ENCODE peak calls at places on chromosomes 1 and 21, in eight cellular contexts. One of them, this sample, is unnamed.

GRCh38 chr1:61951731-61952585 is 209.7 kb downstream of the PATJ start:
- DNase-seq in hepatocyte: no peak
- DNase-seq in brain microvascular endothelial cell: peak
- DNase-seq in aorta: no peak
- DNase-seq in lower lobe of right lung: no peak
- DNase-seq in uterus: no peak
- DNase-seq in ovary: no peak
- DNase-seq in neuronal stem cell: peak
- DNase-seq in this sample: no peak

GRCh38 chr1:16367258-16367967 is 371 bp downstream of the SZRD1 start:
- DNase-seq in hepatocyte: peak
- DNase-seq in brain microvascular endothelial cell: peak
- DNase-seq in aorta: peak
- DNase-seq in lower lobe of right lung: peak
- DNase-seq in uterus: peak
- DNase-seq in ovary: peak
- DNase-seq in neuronal stem cell: peak
- DNase-seq in this sample: peak

GRCh38 chr1:167517535-167518330 is 596 bp downstream of the CD247 start:
- DNase-seq in hepatocyte: no peak
- DNase-seq in brain microvascular endothelial cell: peak
- DNase-seq in aorta: peak
- DNase-seq in lower lobe of right lung: peak
- DNase-seq in uterus: no peak
- DNase-seq in ovary: no peak
- DNase-seq in neuronal stem cell: no peak
- DNase-seq in this sample: no peak

GRCh38 chr21:37547615-37547975 is 181.0 kb downstream of the DYRK1A start:
- DNase-seq in hepatocyte: no peak
- DNase-seq in brain microvascular endothelial cell: no peak
- DNase-seq in aorta: no peak
- DNase-seq in lower lobe of right lung: no peak
- DNase-seq in uterus: no peak
- DNase-seq in ovary: no peak
- DNase-seq in neuronal stem cell: no peak
- DNase-seq in this sample: no peak

GRCh38 chr1:174217787-174218574 is 58.7 kb downstream of the RABGAP1L start:
- DNase-seq in hepatocyte: peak
- DNase-seq in brain microvascular endothelial cell: no peak
- DNase-seq in aorta: no peak
- DNase-seq in lower lobe of right lung: no peak
- DNase-seq in uterus: no peak
- DNase-seq in ovary: no peak
- DNase-seq in neuronal stem cell: peak
- DNase-seq in this sample: no peak

GRCh38 chr1:110390692-110391232 is at the start of gene SLC16A4:
- DNase-seq in hepatocyte: peak
- DNase-seq in brain microvascular endothelial cell: peak
- DNase-seq in aorta: no peak
- DNase-seq in lower lobe of right lung: no peak
- DNase-seq in uterus: no peak
- DNase-seq in ovary: peak
- DNase-seq in neuronal stem cell: no peak
- DNase-seq in this sample: peak

GRCh38 chr1:234408757-234409156 is 35.5 kb downstream of the COA6 start:
- DNase-seq in hepatocyte: no peak
- DNase-seq in brain microvascular endothelial cell: no peak
- DNase-seq in aorta: no peak
- DNase-seq in lower lobe of right lung: no peak
- DNase-seq in uterus: no peak
- DNase-seq in ovary: no peak
- DNase-seq in neuronal stem cell: no peak
- DNase-seq in this sample: no peak

GRCh38 chr1:26998319-26999300 is 5.1 kb downstream of the TRNP1 start:
- DNase-seq in hepatocyte: peak
- DNase-seq in brain microvascular endothelial cell: no peak
- DNase-seq in aorta: no peak
- DNase-seq in lower lobe of right lung: no peak
- DNase-seq in uterus: no peak
- DNase-seq in ovary: no peak
- DNase-seq in neuronal stem cell: no peak
- DNase-seq in this sample: no peak

GRCh38 chr1:155910621-155911121 is 478 bp downstream of the RIT1 start:
- DNase-seq in hepatocyte: peak
- DNase-seq in brain microvascular endothelial cell: peak
- DNase-seq in aorta: no peak
- DNase-seq in lower lobe of right lung: no peak
- DNase-seq in uterus: no peak
- DNase-seq in ovary: no peak
- DNase-seq in neuronal stem cell: peak
- DNase-seq in this sample: no peak

GRCh38 chr1:28436211-28436769 is 66.8 kb downstream of the PHACTR4 start:
- DNase-seq in hepatocyte: no peak
- DNase-seq in brain microvascular endothelial cell: no peak
- DNase-seq in aorta: no peak
- DNase-seq in lower lobe of right lung: no peak
- DNase-seq in uterus: no peak
- DNase-seq in ovary: no peak
- DNase-seq in neuronal stem cell: no peak
- DNase-seq in this sample: no peak

GRCh38 chr1:86542626-86543025 is 4.3 kb upstream of the CLCA4 start:
- DNase-seq in hepatocyte: no peak
- DNase-seq in brain microvascular endothelial cell: no peak
- DNase-seq in aorta: no peak
- DNase-seq in lower lobe of right lung: no peak
- DNase-seq in uterus: no peak
- DNase-seq in ovary: no peak
- DNase-seq in neuronal stem cell: no peak
- DNase-seq in this sample: no peak

GRCh38 chr1:67336783-67337182 is 29.1 kb downstream of the IL12RB2 start:
- DNase-seq in hepatocyte: no peak
- DNase-seq in brain microvascular endothelial cell: no peak
- DNase-seq in aorta: no peak
- DNase-seq in lower lobe of right lung: no peak
- DNase-seq in uterus: no peak
- DNase-seq in ovary: no peak
- DNase-seq in neuronal stem cell: no peak
- DNase-seq in this sample: no peak

GRCh38 chr1:211813590-211813989 is 17.0 kb downstream of the LPGAT1 start:
- DNase-seq in hepatocyte: peak
- DNase-seq in brain microvascular endothelial cell: no peak
- DNase-seq in aorta: no peak
- DNase-seq in lower lobe of right lung: peak
- DNase-seq in uterus: peak
- DNase-seq in ovary: peak
- DNase-seq in neuronal stem cell: no peak
- DNase-seq in this sample: peak

GRCh38 chr1:211337430-211338227 is 11.0 kb downstream of the TRAF5 start:
- DNase-seq in hepatocyte: no peak
- DNase-seq in brain microvascular endothelial cell: no peak
- DNase-seq in aorta: no peak
- DNase-seq in lower lobe of right lung: no peak
- DNase-seq in uterus: no peak
- DNase-seq in ovary: no peak
- DNase-seq in neuronal stem cell: no peak
- DNase-seq in this sample: no peak

GRCh38 chr21:17858764-17859163 is 39.6 kb upstream of the C21orf91 start:
- DNase-seq in hepatocyte: no peak
- DNase-seq in brain microvascular endothelial cell: no peak
- DNase-seq in aorta: no peak
- DNase-seq in lower lobe of right lung: no peak
- DNase-seq in uterus: no peak
- DNase-seq in ovary: no peak
- DNase-seq in neuronal stem cell: peak
- DNase-seq in this sample: no peak

GRCh38 chr1:60265560-60266535 is 192.3 kb upstream of the C1orf87 start:
- DNase-seq in hepatocyte: no peak
- DNase-seq in brain microvascular endothelial cell: peak
- DNase-seq in aorta: no peak
- DNase-seq in lower lobe of right lung: no peak
- DNase-seq in uterus: no peak
- DNase-seq in ovary: no peak
- DNase-seq in neuronal stem cell: no peak
- DNase-seq in this sample: no peak

GRCh38 chr1:117112063-117112462 is 9.5 kb downstream of the TRIM45 start:
- DNase-seq in hepatocyte: no peak
- DNase-seq in brain microvascular endothelial cell: no peak
- DNase-seq in aorta: no peak
- DNase-seq in lower lobe of right lung: no peak
- DNase-seq in uterus: no peak
- DNase-seq in ovary: no peak
- DNase-seq in neuronal stem cell: no peak
- DNase-seq in this sample: no peak

GRCh38 chr1:27363766-27364695 is 2.7 kb downstream of the MAP3K6 start:
- DNase-seq in hepatocyte: no peak
- DNase-seq in brain microvascular endothelial cell: no peak
- DNase-seq in aorta: no peak
- DNase-seq in lower lobe of right lung: no peak
- DNase-seq in uterus: no peak
- DNase-seq in ovary: no peak
- DNase-seq in neuronal stem cell: peak
- DNase-seq in this sample: no peak

GRCh38 chr1:43506233-43506632 is 24.4 kb upstream of the PTPRF start:
- DNase-seq in hepatocyte: no peak
- DNase-seq in brain microvascular endothelial cell: no peak
- DNase-seq in aorta: no peak
- DNase-seq in lower lobe of right lung: no peak
- DNase-seq in uterus: no peak
- DNase-seq in ovary: no peak
- DNase-seq in neuronal stem cell: no peak
- DNase-seq in this sample: no peak
- H3K27ac ChIP-seq in hepatocyte: no peak
- H3K27ac ChIP-seq in brain microvascular endothelial cell: no peak
- H3K27ac ChIP-seq in aorta: no peak
- H3K27ac ChIP-seq in lower lobe of right lung: no peak
- H3K27ac ChIP-seq in uterus: no peak
- H3K27ac ChIP-seq in ovary: no peak
- H3K27ac ChIP-seq in neuronal stem cell: no peak
- H3K27ac ChIP-seq in this sample: no peak

DNA sequence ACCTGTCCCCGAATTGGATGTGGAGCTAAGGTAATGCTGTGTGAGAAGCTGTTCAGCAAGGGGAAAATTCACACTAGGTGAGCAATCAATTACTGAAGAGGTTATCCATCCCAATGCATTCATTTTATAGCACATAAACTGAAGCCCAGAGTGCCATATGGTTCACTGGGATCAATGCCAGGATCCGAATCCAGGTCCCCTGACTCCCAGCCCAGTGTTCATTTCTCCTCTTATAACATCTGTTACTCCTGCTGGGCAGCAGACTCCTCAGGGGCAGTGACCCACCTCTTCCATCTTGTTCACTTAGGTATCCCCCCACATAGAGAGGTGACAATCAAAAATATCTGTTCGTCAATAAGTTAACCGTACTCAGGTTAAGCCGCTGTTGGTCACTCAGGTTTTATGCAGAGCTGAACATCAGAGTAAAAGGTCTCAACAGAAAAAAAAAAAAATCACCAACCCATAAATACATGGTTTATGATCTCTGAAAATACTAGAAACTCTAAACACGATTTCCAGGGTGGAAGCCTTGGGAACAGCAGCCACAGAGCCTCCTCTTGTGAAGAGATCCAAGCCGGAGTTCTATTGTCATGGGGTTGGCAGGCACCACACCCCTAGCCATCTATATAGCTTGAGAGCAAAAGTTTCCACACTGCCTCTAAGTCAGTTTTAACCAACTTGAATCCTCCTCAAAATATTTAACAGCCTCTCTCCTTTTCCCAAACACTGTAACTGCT is 13.4 kb upstream of the SEC16B start:
- DNase-seq in hepatocyte: peak
- DNase-seq in brain microvascular endothelial cell: no peak
- DNase-seq in aorta: no peak
- DNase-seq in lower lobe of right lung: no peak
- DNase-seq in uterus: no peak
- DNase-seq in ovary: no peak
- DNase-seq in neuronal stem cell: no peak
- DNase-seq in this sample: no peak
- H3K4me3 ChIP-seq in hepatocyte: no peak
- H3K4me3 ChIP-seq in brain microvascular endothelial cell: peak
- H3K4me3 ChIP-seq in aorta: no peak
- H3K4me3 ChIP-seq in lower lobe of right lung: no peak
- H3K4me3 ChIP-seq in uterus: peak
- H3K4me3 ChIP-seq in ovary: no peak
- H3K4me3 ChIP-seq in neuronal stem cell: no peak
- H3K4me3 ChIP-seq in this sample: peak

DNA sequence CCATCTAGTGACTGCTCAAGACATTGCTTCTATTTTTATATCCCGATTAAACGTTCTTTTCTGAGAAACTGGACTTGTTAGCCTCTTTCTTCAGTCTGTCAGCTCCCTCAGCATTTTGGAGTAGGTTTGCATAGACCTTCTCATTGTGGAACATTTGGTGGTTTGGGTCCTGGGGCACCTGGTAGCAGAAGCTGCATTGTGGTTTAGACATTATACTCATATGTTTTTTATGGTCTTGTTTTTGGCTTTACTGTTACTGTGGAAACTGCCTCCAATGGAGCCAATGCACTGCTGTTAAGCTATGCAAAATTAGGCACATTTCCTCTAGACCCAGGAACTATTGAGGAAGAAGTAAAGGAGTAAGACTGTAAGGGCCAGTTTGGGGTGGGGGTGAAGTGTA is 36.7 kb upstream of the LRRC8B start:
- DNase-seq in hepatocyte: no peak
- DNase-seq in brain microvascular endothelial cell: no peak
- DNase-seq in aorta: no peak
- DNase-seq in lower lobe of right lung: no peak
- DNase-seq in uterus: no peak
- DNase-seq in ovary: no peak
- DNase-seq in neuronal stem cell: no peak
- DNase-seq in this sample: no peak
- H3K27ac ChIP-seq in hepatocyte: no peak
- H3K27ac ChIP-seq in brain microvascular endothelial cell: no peak
- H3K27ac ChIP-seq in aorta: no peak
- H3K27ac ChIP-seq in lower lobe of right lung: no peak
- H3K27ac ChIP-seq in uterus: no peak
- H3K27ac ChIP-seq in ovary: no peak
- H3K27ac ChIP-seq in neuronal stem cell: no peak
- H3K27ac ChIP-seq in this sample: no peak

DNA sequence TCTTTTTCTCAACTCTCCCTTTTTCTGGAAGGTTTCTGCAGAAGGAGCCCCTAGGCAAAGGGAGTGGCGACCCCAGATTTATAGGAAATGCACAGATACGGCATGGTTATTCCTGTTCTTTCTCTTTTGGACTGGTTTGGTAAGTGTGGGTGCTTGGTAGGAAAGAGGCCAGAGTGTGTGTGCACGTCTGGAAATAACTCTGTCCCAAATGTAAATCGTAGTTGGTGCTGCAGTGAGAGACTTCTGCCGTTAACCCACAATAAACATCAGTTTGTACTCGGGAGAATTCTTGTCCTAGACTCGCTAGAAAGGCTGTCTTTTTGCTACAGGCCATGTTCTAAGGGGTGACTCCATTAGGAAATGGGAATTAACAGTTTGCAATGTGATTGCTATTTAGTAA is 761 bp downstream of the SLC44A3 start:
- DNase-seq in hepatocyte: no peak
- DNase-seq in brain microvascular endothelial cell: no peak
- DNase-seq in aorta: no peak
- DNase-seq in lower lobe of right lung: no peak
- DNase-seq in uterus: no peak
- DNase-seq in ovary: no peak
- DNase-seq in neuronal stem cell: no peak
- DNase-seq in this sample: no peak
- H3K4me3 ChIP-seq in hepatocyte: peak
- H3K4me3 ChIP-seq in brain microvascular endothelial cell: peak
- H3K4me3 ChIP-seq in aorta: peak
- H3K4me3 ChIP-seq in lower lobe of right lung: peak
- H3K4me3 ChIP-seq in uterus: no peak
- H3K4me3 ChIP-seq in ovary: peak
- H3K4me3 ChIP-seq in neuronal stem cell: peak
- H3K4me3 ChIP-seq in this sample: peak

GRCh38 chr1:9061949-9062555 is 7.4 kb downstream of the SLC2A5 start:
- DNase-seq in hepatocyte: no peak
- DNase-seq in brain microvascular endothelial cell: peak
- DNase-seq in aorta: no peak
- DNase-seq in lower lobe of right lung: no peak
- DNase-seq in uterus: no peak
- DNase-seq in ovary: no peak
- DNase-seq in neuronal stem cell: no peak
- DNase-seq in this sample: no peak
- H3K27ac ChIP-seq in hepatocyte: no peak
- H3K27ac ChIP-seq in brain microvascular endothelial cell: no peak
- H3K27ac ChIP-seq in aorta: no peak
- H3K27ac ChIP-seq in lower lobe of right lung: no peak
- H3K27ac ChIP-seq in uterus: no peak
- H3K27ac ChIP-seq in ovary: no peak
- H3K27ac ChIP-seq in neuronal stem cell: no peak
- H3K27ac ChIP-seq in this sample: no peak